ENCODE peak calls at places on chromosome X, in eight cellular contexts. One of them, this sample, is unnamed.

GRCh38 chrX:75038925-75039324 is 113.7 kb upstream of the NEXMIF start:
- DNase-seq in AG04450: no peak
- DNase-seq in WERI-Rb-1: peak
- DNase-seq in astrocyte of the spinal cord: no peak
- DNase-seq in left lung: no peak
- DNase-seq in lower lobe of right lung: no peak
- DNase-seq in lung: no peak
- DNase-seq in GM20000: peak
- DNase-seq in this sample: peak

GRCh38 chrX:56813318-56813837 is 84.3 kb downstream of the NBDY start:
- DNase-seq in lower lobe of right lung: no peak
- DNase-seq in lung: no peak
- DNase-seq in WERI-Rb-1: no peak
- DNase-seq in GM20000: no peak
- DNase-seq in astrocyte of the spinal cord: no peak
- DNase-seq in AG04450: no peak
- DNase-seq in left lung: peak
- DNase-seq in this sample: no peak

GRCh38 chrX:96683997-96684338 is 674 bp upstream of the DIAPH2 start:
- DNase-seq in WERI-Rb-1: no peak
- DNase-seq in AG04450: no peak
- DNase-seq in lower lobe of right lung: no peak
- DNase-seq in astrocyte of the spinal cord: no peak
- DNase-seq in GM20000: peak
- DNase-seq in left lung: no peak
- DNase-seq in lung: no peak
- DNase-seq in this sample: no peak

GRCh38 chrX:17968367-17968766 is 107.3 kb upstream of the RAI2 start:
- DNase-seq in AG04450: no peak
- DNase-seq in astrocyte of the spinal cord: no peak
- DNase-seq in lower lobe of right lung: no peak
- DNase-seq in GM20000: no peak
- DNase-seq in WERI-Rb-1: no peak
- DNase-seq in lung: no peak
- DNase-seq in left lung: no peak
- DNase-seq in this sample: no peak

GRCh38 chrX:7047951-7048350 is 99.6 kb upstream of the STS start:
- DNase-seq in lung: no peak
- DNase-seq in WERI-Rb-1: no peak
- DNase-seq in GM20000: no peak
- DNase-seq in lower lobe of right lung: no peak
- DNase-seq in left lung: no peak
- DNase-seq in astrocyte of the spinal cord: no peak
- DNase-seq in AG04450: no peak
- DNase-seq in this sample: no peak

GRCh38 chrX:128975716-128976115 is 547.6 kb downstream of the SMARCA1 start:
- DNase-seq in astrocyte of the spinal cord: peak
- DNase-seq in left lung: no peak
- DNase-seq in lower lobe of right lung: no peak
- DNase-seq in WERI-Rb-1: peak
- DNase-seq in lung: no peak
- DNase-seq in AG04450: no peak
- DNase-seq in GM20000: peak
- DNase-seq in this sample: peak

GRCh38 chrX:154542723-154543424 is 3.8 kb downstream of the G6PD start:
- DNase-seq in lung: peak
- DNase-seq in AG04450: no peak
- DNase-seq in left lung: peak
- DNase-seq in GM20000: no peak
- DNase-seq in WERI-Rb-1: no peak
- DNase-seq in astrocyte of the spinal cord: no peak
- DNase-seq in lower lobe of right lung: peak
- DNase-seq in this sample: no peak

GRCh38 chrX:17441965-17442364 is 67.0 kb downstream of the NHS start:
- DNase-seq in WERI-Rb-1: no peak
- DNase-seq in left lung: no peak
- DNase-seq in AG04450: no peak
- DNase-seq in GM20000: no peak
- DNase-seq in lung: no peak
- DNase-seq in lower lobe of right lung: no peak
- DNase-seq in astrocyte of the spinal cord: peak
- DNase-seq in this sample: no peak

GRCh38 chrX:151633157-151633556 is 62.1 kb upstream of the PRRG3 start:
- DNase-seq in AG04450: no peak
- DNase-seq in lower lobe of right lung: no peak
- DNase-seq in lung: no peak
- DNase-seq in astrocyte of the spinal cord: no peak
- DNase-seq in GM20000: no peak
- DNase-seq in left lung: no peak
- DNase-seq in WERI-Rb-1: peak
- DNase-seq in this sample: no peak

GRCh38 chrX:69116077-69116476 is 49.2 kb downstream of the PJA1 start:
- DNase-seq in lower lobe of right lung: no peak
- DNase-seq in GM20000: no peak
- DNase-seq in AG04450: no peak
- DNase-seq in WERI-Rb-1: no peak
- DNase-seq in left lung: no peak
- DNase-seq in lung: no peak
- DNase-seq in astrocyte of the spinal cord: no peak
- DNase-seq in this sample: no peak

DNA sequence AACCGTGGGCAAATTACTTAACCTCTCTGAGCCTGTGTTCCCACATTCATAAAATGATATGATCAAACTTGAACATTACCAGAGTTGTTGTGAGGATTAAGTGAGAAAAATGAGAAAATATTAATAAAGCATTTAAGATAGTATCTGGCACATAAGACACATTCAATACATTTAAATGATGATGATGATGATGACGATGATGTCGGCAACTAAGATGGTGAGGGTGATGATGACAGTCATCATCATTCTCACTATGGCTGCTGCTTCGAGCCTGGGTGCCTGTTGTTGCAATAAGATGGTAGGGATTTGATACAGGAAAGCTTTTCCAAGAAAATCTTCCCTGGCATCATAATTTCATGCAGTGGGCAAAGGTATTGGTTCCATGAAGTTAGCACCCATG is 11.1 kb downstream of the TMEM164 start:
- DNase-seq in astrocyte of the spinal cord: no peak
- DNase-seq in lung: no peak
- DNase-seq in WERI-Rb-1: no peak
- DNase-seq in GM20000: no peak
- DNase-seq in lower lobe of right lung: no peak
- DNase-seq in AG04450: no peak
- DNase-seq in left lung: no peak
- DNase-seq in this sample: no peak
- TF ChIP-seq CTCF in astrocyte of the spinal cord: no peak
- TF ChIP-seq CTCF in lung: no peak
- TF ChIP-seq CTCF in WERI-Rb-1: no peak
- TF ChIP-seq CTCF in GM20000: no peak
- TF ChIP-seq CTCF in lower lobe of right lung: no peak
- TF ChIP-seq CTCF in AG04450: no peak
- TF ChIP-seq CTCF in left lung: no peak
- TF ChIP-seq CTCF in this sample: no peak

GRCh38 chrX:125744914-125745313 is 421.2 kb downstream of the DCAF12L2 start:
- DNase-seq in lower lobe of right lung: no peak
- DNase-seq in lung: no peak
- DNase-seq in AG04450: no peak
- DNase-seq in WERI-Rb-1: no peak
- DNase-seq in GM20000: no peak
- DNase-seq in astrocyte of the spinal cord: no peak
- DNase-seq in left lung: no peak
- DNase-seq in this sample: no peak
- TF ChIP-seq CTCF in lower lobe of right lung: no peak
- TF ChIP-seq CTCF in lung: no peak
- TF ChIP-seq CTCF in AG04450: no peak
- TF ChIP-seq CTCF in WERI-Rb-1: no peak
- TF ChIP-seq CTCF in GM20000: no peak
- TF ChIP-seq CTCF in astrocyte of the spinal cord: no peak
- TF ChIP-seq CTCF in left lung: no peak
- TF ChIP-seq CTCF in this sample: no peak

GRCh38 chrX:2500681-2501151 is at the start of the genes DHRSX and ZBED1:
- DNase-seq in lower lobe of right lung: peak
- DNase-seq in AG04450: no peak
- DNase-seq in GM20000: peak
- DNase-seq in WERI-Rb-1: peak
- DNase-seq in lung: no peak
- DNase-seq in astrocyte of the spinal cord: no peak
- DNase-seq in left lung: peak
- DNase-seq in this sample: peak

GRCh38 chrX:2501246-2502102 is 698 bp upstream of the DHRSX start:
- DNase-seq in AG04450: no peak
- DNase-seq in WERI-Rb-1: no peak
- DNase-seq in left lung: peak
- DNase-seq in lung: no peak
- DNase-seq in lower lobe of right lung: no peak
- DNase-seq in astrocyte of the spinal cord: no peak
- DNase-seq in GM20000: peak
- DNase-seq in this sample: no peak

GRCh38 chrX:2498781-2499302 is 1.9 kb downstream of the DHRSX start:
- DNase-seq in AG04450: no peak
- DNase-seq in astrocyte of the spinal cord: peak
- DNase-seq in lower lobe of right lung: no peak
- DNase-seq in left lung: peak
- DNase-seq in WERI-Rb-1: peak
- DNase-seq in GM20000: peak
- DNase-seq in lung: no peak
- DNase-seq in this sample: peak

GRCh38 chrX:2499507-2499906 is 1.3 kb downstream of the DHRSX start:
- DNase-seq in astrocyte of the spinal cord: no peak
- DNase-seq in lung: no peak
- DNase-seq in GM20000: no peak
- DNase-seq in AG04450: no peak
- DNase-seq in WERI-Rb-1: no peak
- DNase-seq in lower lobe of right lung: no peak
- DNase-seq in left lung: peak
- DNase-seq in this sample: no peak

DNA sequence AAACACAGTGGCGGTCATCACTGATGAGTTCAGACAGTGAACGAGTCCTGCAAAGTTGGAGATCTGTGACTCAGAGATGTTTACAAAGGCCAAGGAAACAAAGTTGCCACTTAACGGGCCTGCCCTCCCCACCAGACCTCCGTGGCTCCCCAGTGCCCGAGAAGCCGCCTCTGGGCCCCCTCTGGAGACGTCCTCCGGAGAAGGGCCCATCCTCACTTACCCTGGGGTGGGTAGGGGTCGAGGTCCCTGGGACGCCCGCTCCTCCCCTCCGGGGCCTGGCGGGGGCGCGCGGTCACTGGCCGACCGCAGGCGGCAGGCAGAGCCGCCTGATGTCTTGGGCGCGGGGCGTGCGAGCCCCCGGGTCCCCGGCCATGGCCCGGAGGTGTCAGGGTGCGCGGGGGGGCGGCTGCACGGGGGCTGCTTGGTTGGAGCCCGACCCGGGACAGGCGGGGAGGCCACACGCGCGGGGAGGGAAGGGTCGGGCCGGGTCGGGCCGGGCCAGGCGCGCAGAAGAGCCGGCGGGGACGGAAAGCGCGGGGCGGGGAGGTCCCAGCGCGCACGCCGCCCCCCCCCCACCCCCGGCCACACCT is 590 bp downstream of the DHRSX start:
- DNase-seq in lower lobe of right lung: peak
- DNase-seq in WERI-Rb-1: peak
- DNase-seq in GM20000: peak
- DNase-seq in astrocyte of the spinal cord: peak
- DNase-seq in AG04450: no peak
- DNase-seq in lung: no peak
- DNase-seq in left lung: peak
- DNase-seq in this sample: peak
- TF ChIP-seq CTCF in lower lobe of right lung: no peak
- TF ChIP-seq CTCF in WERI-Rb-1: peak
- TF ChIP-seq CTCF in GM20000: peak
- TF ChIP-seq CTCF in astrocyte of the spinal cord: peak
- TF ChIP-seq CTCF in AG04450: no peak
- TF ChIP-seq CTCF in lung: no peak
- TF ChIP-seq CTCF in left lung: no peak
- TF ChIP-seq CTCF in this sample: no peak

DNA sequence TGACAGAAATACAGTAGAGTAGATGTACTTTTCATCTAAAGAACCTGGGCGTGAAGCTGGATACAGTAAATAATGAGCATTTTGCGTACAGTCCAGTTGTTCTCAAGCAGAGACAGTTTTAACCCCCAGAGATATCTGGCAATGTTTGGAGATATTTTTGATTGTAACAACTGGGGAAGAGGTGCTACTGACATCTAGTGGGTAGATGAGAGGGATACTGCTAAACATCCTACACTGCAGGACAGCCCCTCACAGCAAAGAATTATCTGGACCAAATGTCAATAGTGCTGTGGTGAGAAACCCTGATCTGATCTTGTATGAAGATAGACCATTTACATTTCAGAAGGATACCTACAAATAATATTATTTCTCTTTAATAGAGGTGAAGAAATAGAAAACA is 200.2 kb upstream of the FAM47A start:
- DNase-seq in astrocyte of the spinal cord: no peak
- DNase-seq in lower lobe of right lung: no peak
- DNase-seq in left lung: no peak
- DNase-seq in AG04450: no peak
- DNase-seq in WERI-Rb-1: no peak
- DNase-seq in GM20000: no peak
- DNase-seq in lung: no peak
- DNase-seq in this sample: no peak
- TF ChIP-seq CTCF in astrocyte of the spinal cord: peak
- TF ChIP-seq CTCF in lower lobe of right lung: peak
- TF ChIP-seq CTCF in left lung: no peak
- TF ChIP-seq CTCF in AG04450: no peak
- TF ChIP-seq CTCF in WERI-Rb-1: peak
- TF ChIP-seq CTCF in GM20000: no peak
- TF ChIP-seq CTCF in lung: no peak
- TF ChIP-seq CTCF in this sample: no peak

GRCh38 chrX:19225906-19226305 is 103.6 kb upstream of the ADGRG2 start:
- DNase-seq in AG04450: no peak
- DNase-seq in lower lobe of right lung: no peak
- DNase-seq in astrocyte of the spinal cord: peak
- DNase-seq in GM20000: peak
- DNase-seq in left lung: no peak
- DNase-seq in lung: no peak
- DNase-seq in WERI-Rb-1: no peak
- DNase-seq in this sample: no peak
- TF ChIP-seq CTCF in AG04450: no peak
- TF ChIP-seq CTCF in lower lobe of right lung: no peak
- TF ChIP-seq CTCF in astrocyte of the spinal cord: no peak
- TF ChIP-seq CTCF in GM20000: no peak
- TF ChIP-seq CTCF in left lung: no peak
- TF ChIP-seq CTCF in lung: no peak
- TF ChIP-seq CTCF in WERI-Rb-1: peak
- TF ChIP-seq CTCF in this sample: no peak

GRCh38 chrX:109911046-109911445 is 91.9 kb upstream of the TMEM164 start:
- DNase-seq in lung: no peak
- DNase-seq in left lung: no peak
- DNase-seq in WERI-Rb-1: no peak
- DNase-seq in lower lobe of right lung: no peak
- DNase-seq in astrocyte of the spinal cord: peak
- DNase-seq in AG04450: no peak
- DNase-seq in GM20000: no peak
- DNase-seq in this sample: no peak
- TF ChIP-seq CTCF in lung: peak
- TF ChIP-seq CTCF in left lung: no peak
- TF ChIP-seq CTCF in WERI-Rb-1: no peak
- TF ChIP-seq CTCF in lower lobe of right lung: peak
- TF ChIP-seq CTCF in astrocyte of the spinal cord: peak
- TF ChIP-seq CTCF in AG04450: peak
- TF ChIP-seq CTCF in GM20000: no peak
- TF ChIP-seq CTCF in this sample: no peak